ENCODE peak calls at places on chromosomes 12 and 14, in seven cellular contexts. One of them, this sample, is unnamed.

GRCh38 chr14:40053396-40053795 is 621.2 kb upstream of the FBXO33 start:
- DNase-seq in PC-9: no peak
- DNase-seq in WERI-Rb-1: no peak
- DNase-seq in aorta: no peak
- DNase-seq in effector memory CD4-positive, alpha-beta T cell: no peak
- DNase-seq in tibial nerve: no peak
- DNase-seq in H9: no peak
- DNase-seq in this sample: no peak

GRCh38 chr12:119308743-119309456 is 25.6 kb upstream of the CCDC60 start:
- DNase-seq in PC-9: no peak
- DNase-seq in H9: peak; percentile 48
- DNase-seq in tibial nerve: no peak
- DNase-seq in WERI-Rb-1: no peak
- DNase-seq in aorta: no peak
- DNase-seq in effector memory CD4-positive, alpha-beta T cell: no peak
- DNase-seq in this sample: no peak

GRCh38 chr12:81022531-81022930 is 55.3 kb upstream of the ACSS3 start:
- DNase-seq in effector memory CD4-positive, alpha-beta T cell: no peak
- DNase-seq in tibial nerve: no peak
- DNase-seq in PC-9: no peak
- DNase-seq in WERI-Rb-1: no peak
- DNase-seq in aorta: no peak
- DNase-seq in H9: no peak
- DNase-seq in this sample: no peak

GRCh38 chr14:75514673-75515630 is 7.3 kb upstream of the BATF start:
- DNase-seq in aorta: peak; percentile 80
- DNase-seq in H9: peak; percentile 67
- DNase-seq in effector memory CD4-positive, alpha-beta T cell: peak; percentile 45
- DNase-seq in PC-9: peak; percentile 59
- DNase-seq in WERI-Rb-1: no peak
- DNase-seq in tibial nerve: no peak
- DNase-seq in this sample: no peak

GRCh38 chr14:38022775-38023174 is 184.9 kb upstream of the SSTR1 start:
- DNase-seq in tibial nerve: no peak
- DNase-seq in effector memory CD4-positive, alpha-beta T cell: no peak
- DNase-seq in WERI-Rb-1: no peak
- DNase-seq in H9: no peak
- DNase-seq in PC-9: no peak
- DNase-seq in aorta: no peak
- DNase-seq in this sample: no peak

GRCh38 chr14:76761198-76761848 is at the start of gene VASH1:
- DNase-seq in aorta: peak; percentile 92
- DNase-seq in tibial nerve: no peak
- DNase-seq in H9: peak; percentile 65
- DNase-seq in effector memory CD4-positive, alpha-beta T cell: no peak
- DNase-seq in WERI-Rb-1: peak; percentile 63
- DNase-seq in PC-9: peak; percentile 87
- DNase-seq in this sample: no peak

GRCh38 chr12:3076730-3077571 is at the start of gene TSPAN9:
- DNase-seq in effector memory CD4-positive, alpha-beta T cell: peak; percentile 56
- DNase-seq in tibial nerve: peak; percentile 62
- DNase-seq in PC-9: peak; percentile 84
- DNase-seq in WERI-Rb-1: peak; percentile 56
- DNase-seq in H9: peak; percentile 82
- DNase-seq in aorta: peak; percentile 93
- DNase-seq in this sample: no peak

GRCh38 chr12:89663577-89664357 is 44.9 kb downstream of the ATP2B1 start:
- DNase-seq in WERI-Rb-1: no peak
- DNase-seq in aorta: no peak
- DNase-seq in H9: no peak
- DNase-seq in effector memory CD4-positive, alpha-beta T cell: no peak
- DNase-seq in tibial nerve: no peak
- DNase-seq in PC-9: peak; percentile 19
- DNase-seq in this sample: no peak

GRCh38 chr12:124680863-124681778 is 113.7 kb upstream of the NCOR2 start:
- DNase-seq in effector memory CD4-positive, alpha-beta T cell: no peak
- DNase-seq in H9: peak; percentile 74
- DNase-seq in PC-9: peak; percentile 72
- DNase-seq in WERI-Rb-1: peak; percentile 45
- DNase-seq in tibial nerve: peak; percentile 82
- DNase-seq in aorta: peak; percentile 90
- DNase-seq in this sample: peak; percentile 64

GRCh38 chr12:78963439-78964222 is 99.1 kb downstream of the SYT1 start:
- DNase-seq in effector memory CD4-positive, alpha-beta T cell: no peak
- DNase-seq in aorta: no peak
- DNase-seq in H9: no peak
- DNase-seq in PC-9: peak; percentile 10
- DNase-seq in tibial nerve: no peak
- DNase-seq in WERI-Rb-1: no peak
- DNase-seq in this sample: peak; percentile 16

GRCh38 chr12:117090816-117091711 is 8.2 kb downstream of the TESC start:
- DNase-seq in aorta: peak; percentile 42
- DNase-seq in WERI-Rb-1: no peak
- DNase-seq in effector memory CD4-positive, alpha-beta T cell: no peak
- DNase-seq in tibial nerve: no peak
- DNase-seq in H9: no peak
- DNase-seq in PC-9: no peak
- DNase-seq in this sample: no peak

GRCh38 chr12:87827638-87828264 is 201.4 kb downstream of the C12orf50 start:
- DNase-seq in aorta: no peak
- DNase-seq in effector memory CD4-positive, alpha-beta T cell: no peak
- DNase-seq in WERI-Rb-1: no peak
- DNase-seq in H9: no peak
- DNase-seq in tibial nerve: no peak
- DNase-seq in PC-9: peak; percentile 1
- DNase-seq in this sample: peak; percentile 49

GRCh38 chr12:111157486-111157885 is 211.4 kb downstream of the PHETA1 start:
- DNase-seq in PC-9: no peak
- DNase-seq in WERI-Rb-1: no peak
- DNase-seq in effector memory CD4-positive, alpha-beta T cell: no peak
- DNase-seq in H9: no peak
- DNase-seq in tibial nerve: no peak
- DNase-seq in aorta: no peak
- DNase-seq in this sample: no peak

GRCh38 chr12:111158992-111159391 is 209.9 kb downstream of the PHETA1 start:
- DNase-seq in tibial nerve: no peak
- DNase-seq in PC-9: no peak
- DNase-seq in WERI-Rb-1: no peak
- DNase-seq in effector memory CD4-positive, alpha-beta T cell: no peak
- DNase-seq in H9: peak; percentile 49
- DNase-seq in aorta: no peak
- DNase-seq in this sample: no peak

GRCh38 chr12:111163422-111163821 is 205.5 kb downstream of the PHETA1 start:
- DNase-seq in WERI-Rb-1: no peak
- DNase-seq in aorta: no peak
- DNase-seq in tibial nerve: no peak
- DNase-seq in H9: no peak
- DNase-seq in effector memory CD4-positive, alpha-beta T cell: no peak
- DNase-seq in PC-9: no peak
- DNase-seq in this sample: no peak

GRCh38 chr12:111161898-111162297 is 207.0 kb downstream of the PHETA1 start:
- DNase-seq in aorta: no peak
- DNase-seq in PC-9: no peak
- DNase-seq in tibial nerve: no peak
- DNase-seq in WERI-Rb-1: no peak
- DNase-seq in H9: no peak
- DNase-seq in effector memory CD4-positive, alpha-beta T cell: no peak
- DNase-seq in this sample: no peak

DNA sequence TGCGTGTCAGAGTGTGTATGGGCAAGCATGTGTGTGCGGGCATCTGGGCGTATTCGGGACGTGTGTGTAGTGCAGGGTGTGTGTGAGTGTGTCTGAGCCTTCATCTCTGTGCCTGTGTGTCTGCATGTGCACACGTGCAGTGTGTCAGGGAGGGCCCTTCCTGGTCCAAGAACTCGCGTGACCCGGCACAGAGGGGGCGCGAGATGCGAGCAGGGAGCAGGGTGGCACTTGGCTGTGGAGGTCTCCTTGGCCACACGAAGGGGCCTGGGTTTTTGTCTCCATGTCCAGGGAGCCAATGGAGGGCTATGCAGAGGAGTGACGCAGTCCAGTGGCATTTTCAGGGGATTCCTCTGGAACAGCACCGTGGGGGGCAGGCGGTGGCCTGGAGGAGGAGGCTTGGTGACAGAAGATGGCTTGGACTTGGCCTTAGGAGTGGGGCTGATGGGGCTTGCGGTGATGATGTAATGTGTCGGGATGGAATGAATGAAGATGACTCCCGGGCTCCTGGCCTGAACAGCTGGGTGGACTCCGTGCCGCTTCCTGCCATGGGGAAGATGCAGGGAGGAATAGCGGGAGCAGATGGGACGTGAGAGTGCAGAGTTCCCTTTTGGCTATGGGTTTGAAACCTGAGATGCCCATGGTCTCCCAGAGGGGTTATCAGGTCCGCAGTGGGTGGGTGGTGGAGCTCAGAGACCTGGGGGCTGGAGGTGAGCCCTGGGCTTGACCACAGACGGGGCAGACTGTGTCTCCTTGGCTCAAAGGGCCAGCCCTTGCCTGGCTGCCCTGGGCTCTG is 208.3 kb downstream of the PHETA1 start:
- DNase-seq in aorta: no peak
- DNase-seq in H9: no peak
- DNase-seq in effector memory CD4-positive, alpha-beta T cell: no peak
- DNase-seq in PC-9: no peak
- DNase-seq in tibial nerve: no peak
- DNase-seq in WERI-Rb-1: no peak
- DNase-seq in this sample: no peak
- H3K27ac ChIP-seq in aorta: no peak overlapping the region
- H3K27ac ChIP-seq in H9: no peak overlapping the region
- H3K27ac ChIP-seq in effector memory CD4-positive, alpha-beta T cell: no peak overlapping the region
- H3K27ac ChIP-seq in PC-9: no peak overlapping the region
- H3K27ac ChIP-seq in tibial nerve: no peak overlapping the region
- H3K27ac ChIP-seq in WERI-Rb-1: no peak overlapping the region
- H3K27ac ChIP-seq in this sample: no peak overlapping the region

DNA sequence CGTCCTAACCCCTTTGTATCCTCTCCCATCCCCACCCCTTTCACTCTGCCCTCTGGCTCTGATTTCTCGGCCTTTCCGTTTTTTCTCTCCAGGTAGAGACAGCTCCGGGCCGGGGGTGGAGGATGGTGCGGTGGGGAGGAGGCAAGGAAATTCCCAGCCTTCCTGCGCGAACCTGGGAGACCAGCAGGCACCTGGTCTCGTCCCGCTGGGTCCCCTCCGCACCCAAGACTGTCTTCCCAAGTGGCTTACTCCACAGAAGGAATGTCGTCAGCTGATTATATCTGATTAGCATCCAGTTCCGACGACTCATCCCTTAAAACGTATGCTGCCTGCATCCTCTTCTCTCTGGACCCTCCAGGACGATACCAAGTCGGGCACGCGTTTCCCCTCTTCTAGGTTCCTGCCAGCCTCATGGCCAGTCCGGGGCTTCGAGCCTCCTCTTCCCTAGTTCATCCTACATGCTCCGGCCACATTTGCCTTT is 42.2 kb upstream of the CAPRIN2 start:
- DNase-seq in WERI-Rb-1: peak; percentile 14
- DNase-seq in H9: peak; percentile 66
- DNase-seq in effector memory CD4-positive, alpha-beta T cell: no peak
- DNase-seq in aorta: no peak
- DNase-seq in tibial nerve: no peak
- DNase-seq in PC-9: peak; percentile 44
- DNase-seq in this sample: no peak
- H3K27ac ChIP-seq in WERI-Rb-1: no peak overlapping the region
- H3K27ac ChIP-seq in H9: no peak overlapping the region
- H3K27ac ChIP-seq in effector memory CD4-positive, alpha-beta T cell: no peak overlapping the region
- H3K27ac ChIP-seq in aorta: no peak overlapping the region
- H3K27ac ChIP-seq in tibial nerve: no peak overlapping the region
- H3K27ac ChIP-seq in PC-9: peak overlapping the region; percentile 94
- H3K27ac ChIP-seq in this sample: peak overlapping the region; percentile 100

DNA sequence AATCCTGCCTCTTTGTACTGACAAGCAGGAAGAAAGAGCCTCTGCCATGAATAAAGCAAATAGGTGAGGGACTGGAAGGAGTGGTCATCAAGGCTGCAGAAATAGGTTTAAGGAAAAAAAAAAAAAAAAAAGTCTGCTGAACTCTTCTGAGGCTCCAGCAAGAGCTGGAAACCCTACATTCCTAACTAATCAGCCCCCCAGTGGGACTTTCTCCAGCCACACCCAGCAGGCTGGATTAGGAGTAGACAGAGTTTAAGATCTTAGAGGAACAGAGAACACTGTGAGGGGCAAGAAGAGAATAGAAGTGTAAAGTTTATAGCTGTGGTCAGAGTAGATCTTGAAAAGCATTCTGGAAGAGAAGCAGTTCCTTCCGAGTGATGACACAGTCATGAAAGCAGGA is 66.4 kb downstream of the ATXN2 start:
- DNase-seq in PC-9: peak; percentile 9
- DNase-seq in tibial nerve: no peak
- DNase-seq in WERI-Rb-1: no peak
- DNase-seq in H9: no peak
- DNase-seq in aorta: no peak
- DNase-seq in effector memory CD4-positive, alpha-beta T cell: no peak
- DNase-seq in this sample: no peak
- H3K27ac ChIP-seq in PC-9: peak overlapping the region; percentile 31
- H3K27ac ChIP-seq in tibial nerve: no peak overlapping the region
- H3K27ac ChIP-seq in WERI-Rb-1: no peak overlapping the region
- H3K27ac ChIP-seq in H9: no peak overlapping the region
- H3K27ac ChIP-seq in aorta: no peak overlapping the region
- H3K27ac ChIP-seq in effector memory CD4-positive, alpha-beta T cell: no peak overlapping the region
- H3K27ac ChIP-seq in this sample: no peak overlapping the region

GRCh38 chr12:48070033-48070432 is 35.8 kb downstream of the SENP1 start:
- DNase-seq in PC-9: no peak
- DNase-seq in WERI-Rb-1: no peak
- DNase-seq in tibial nerve: no peak
- DNase-seq in effector memory CD4-positive, alpha-beta T cell: no peak
- DNase-seq in aorta: no peak
- DNase-seq in H9: no peak
- DNase-seq in this sample: no peak

GRCh38 chr12:48071808-48072207 is 34.1 kb downstream of the SENP1 start:
- DNase-seq in tibial nerve: no peak
- DNase-seq in effector memory CD4-positive, alpha-beta T cell: no peak
- DNase-seq in aorta: no peak
- DNase-seq in WERI-Rb-1: no peak
- DNase-seq in H9: no peak
- DNase-seq in PC-9: no peak
- DNase-seq in this sample: no peak

GRCh38 chr12:48070731-48071130 is 35.1 kb downstream of the SENP1 start:
- DNase-seq in aorta: no peak
- DNase-seq in PC-9: no peak
- DNase-seq in tibial nerve: no peak
- DNase-seq in WERI-Rb-1: no peak
- DNase-seq in effector memory CD4-positive, alpha-beta T cell: no peak
- DNase-seq in H9: no peak
- DNase-seq in this sample: no peak

GRCh38 chr12:48074266-48074665 is 31.6 kb downstream of the SENP1 start:
- DNase-seq in effector memory CD4-positive, alpha-beta T cell: no peak
- DNase-seq in H9: no peak
- DNase-seq in PC-9: no peak
- DNase-seq in aorta: no peak
- DNase-seq in WERI-Rb-1: no peak
- DNase-seq in tibial nerve: no peak
- DNase-seq in this sample: no peak

DNA sequence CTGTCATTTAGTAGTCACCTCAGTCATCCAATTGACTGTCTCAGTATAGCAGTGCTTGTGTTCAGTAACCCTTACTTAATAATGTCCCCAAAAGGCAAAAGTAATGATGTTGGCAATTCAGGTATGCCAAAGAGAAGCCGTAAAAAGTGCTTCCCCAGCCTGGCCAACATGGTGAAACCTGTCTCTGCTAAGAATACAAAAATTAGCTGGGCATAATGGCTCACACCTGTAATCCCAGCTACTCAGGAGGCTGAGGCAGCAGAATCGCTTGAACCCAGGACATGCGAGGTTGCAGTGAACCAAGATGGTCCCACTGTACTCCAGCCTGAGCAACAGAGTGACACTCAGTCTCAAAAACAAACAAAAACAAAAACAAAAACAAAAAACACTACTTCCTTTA is 33.6 kb downstream of the SENP1 start:
- DNase-seq in H9: no peak
- DNase-seq in PC-9: no peak
- DNase-seq in tibial nerve: no peak
- DNase-seq in WERI-Rb-1: no peak
- DNase-seq in effector memory CD4-positive, alpha-beta T cell: no peak
- DNase-seq in aorta: no peak
- DNase-seq in this sample: no peak
- H3K27ac ChIP-seq in H9: no peak overlapping the region
- H3K27ac ChIP-seq in PC-9: no peak overlapping the region
- H3K27ac ChIP-seq in tibial nerve: no peak overlapping the region
- H3K27ac ChIP-seq in WERI-Rb-1: no peak overlapping the region
- H3K27ac ChIP-seq in effector memory CD4-positive, alpha-beta T cell: no peak overlapping the region
- H3K27ac ChIP-seq in aorta: no peak overlapping the region
- H3K27ac ChIP-seq in this sample: no peak overlapping the region